ENCODE peak calls at places on chromosomes 4 and X, in eight cellular contexts. One of them, this sample, is unnamed.
A peak's percentile ranks its signal among the peaks of the same experiment; 100 is the strongest.

GRCh38 chr4:106495498-106495897 is 126.9 kb upstream of the GIMD1 start:
- DNase-seq in MM.1S: no peak
- DNase-seq in GM23338: no peak
- DNase-seq in A549: no peak
- DNase-seq in mammary epithelial cell: no peak
- DNase-seq in IMR-90: no peak
- DNase-seq in heart right ventricle: no peak
- DNase-seq in left lung: no peak
- DNase-seq in this sample: no peak

GRCh38 chrX:40581333-40581910 is 652 bp downstream of the ATP6AP2 start:
- DNase-seq in MM.1S: peak; percentile 11
- DNase-seq in GM23338: no peak
- DNase-seq in A549: peak; percentile 14
- DNase-seq in mammary epithelial cell: peak; percentile 14
- DNase-seq in IMR-90: peak; percentile 8
- DNase-seq in heart right ventricle: no peak
- DNase-seq in left lung: no peak
- DNase-seq in this sample: no peak

GRCh38 chr4:163404570-163404969 is 60.9 kb downstream of the NPY5R start:
- DNase-seq in MM.1S: no peak
- DNase-seq in GM23338: no peak
- DNase-seq in A549: no peak
- DNase-seq in mammary epithelial cell: no peak
- DNase-seq in IMR-90: no peak
- DNase-seq in heart right ventricle: no peak
- DNase-seq in left lung: no peak
- DNase-seq in this sample: no peak

GRCh38 chr4:185127021-185127925 is 15.8 kb upstream of the SLC25A4 start:
- DNase-seq in MM.1S: no peak
- DNase-seq in GM23338: peak; percentile 58
- DNase-seq in A549: peak; percentile 33
- DNase-seq in mammary epithelial cell: peak; percentile 13
- DNase-seq in IMR-90: no peak
- DNase-seq in heart right ventricle: no peak
- DNase-seq in left lung: peak; percentile 83
- DNase-seq in this sample: peak; percentile 78

GRCh38 chr4:187387709-187388108 is 607.9 kb upstream of the ZFP42 start:
- DNase-seq in MM.1S: no peak
- DNase-seq in GM23338: no peak
- DNase-seq in A549: peak; percentile 1
- DNase-seq in mammary epithelial cell: no peak
- DNase-seq in IMR-90: peak; percentile 47
- DNase-seq in heart right ventricle: no peak
- DNase-seq in left lung: no peak
- DNase-seq in this sample: no peak

GRCh38 chr4:2537011-2537830 is 774 bp downstream of the FAM193A start:
- DNase-seq in MM.1S: peak; percentile 54
- DNase-seq in GM23338: peak; percentile 71
- DNase-seq in A549: no peak
- DNase-seq in mammary epithelial cell: peak; percentile 52
- DNase-seq in IMR-90: peak; percentile 24
- DNase-seq in heart right ventricle: peak; percentile 29
- DNase-seq in left lung: peak; percentile 90
- DNase-seq in this sample: peak; percentile 71

GRCh38 chrX:54891573-54891972 is 29.1 kb upstream of the TRO start:
- DNase-seq in MM.1S: peak; percentile 42
- DNase-seq in GM23338: peak; percentile 46
- DNase-seq in A549: peak; percentile 1
- DNase-seq in mammary epithelial cell: peak; percentile 37
- DNase-seq in IMR-90: peak; percentile 28
- DNase-seq in heart right ventricle: peak; percentile 13
- DNase-seq in left lung: no peak
- DNase-seq in this sample: no peak

GRCh38 chr4:83865417-83866150 is 329.7 kb downstream of the GPAT3 start:
- DNase-seq in MM.1S: no peak
- DNase-seq in GM23338: no peak
- DNase-seq in A549: no peak
- DNase-seq in mammary epithelial cell: no peak
- DNase-seq in IMR-90: no peak
- DNase-seq in heart right ventricle: no peak
- DNase-seq in left lung: no peak
- DNase-seq in this sample: no peak

GRCh38 chr4:67973608-67974007 is 10.3 kb upstream of the TMPRSS11A start:
- DNase-seq in MM.1S: no peak
- DNase-seq in GM23338: no peak
- DNase-seq in A549: no peak
- DNase-seq in mammary epithelial cell: no peak
- DNase-seq in IMR-90: no peak
- DNase-seq in heart right ventricle: no peak
- DNase-seq in left lung: no peak
- DNase-seq in this sample: no peak

GRCh38 chr4:188414441-188414840 is 275.2 kb downstream of the TRIML1 start:
- DNase-seq in MM.1S: no peak
- DNase-seq in GM23338: no peak
- DNase-seq in A549: no peak
- DNase-seq in mammary epithelial cell: no peak
- DNase-seq in IMR-90: peak; percentile 34
- DNase-seq in heart right ventricle: no peak
- DNase-seq in left lung: no peak
- DNase-seq in this sample: no peak

GRCh38 chrX:132532097-132532496 is 43.3 kb upstream of the MBNL3 start:
- DNase-seq in MM.1S: peak; percentile 18
- DNase-seq in GM23338: no peak
- DNase-seq in A549: no peak
- DNase-seq in mammary epithelial cell: no peak
- DNase-seq in IMR-90: no peak
- DNase-seq in heart right ventricle: no peak
- DNase-seq in left lung: no peak
- DNase-seq in this sample: no peak

GRCh38 chr4:24645765-24646550 is 61.6 kb upstream of the DHX15 start:
- DNase-seq in MM.1S: no peak
- DNase-seq in GM23338: no peak
- DNase-seq in A549: no peak
- DNase-seq in mammary epithelial cell: no peak
- DNase-seq in IMR-90: no peak
- DNase-seq in heart right ventricle: no peak
- DNase-seq in left lung: no peak
- DNase-seq in this sample: no peak

GRCh38 chrX:20363003-20363674 is 96.4 kb upstream of the RPS6KA3 start:
- DNase-seq in MM.1S: no peak
- DNase-seq in GM23338: no peak
- DNase-seq in A549: no peak
- DNase-seq in mammary epithelial cell: no peak
- DNase-seq in IMR-90: peak; percentile 5
- DNase-seq in heart right ventricle: peak; percentile 30
- DNase-seq in left lung: no peak
- DNase-seq in this sample: no peak

GRCh38 chrX:40170830-40171512 is 73.2 kb upstream of the BCOR start:
- DNase-seq in MM.1S: no peak
- DNase-seq in GM23338: peak; percentile 17
- DNase-seq in A549: no peak
- DNase-seq in mammary epithelial cell: no peak
- DNase-seq in IMR-90: no peak
- DNase-seq in heart right ventricle: no peak
- DNase-seq in left lung: no peak
- DNase-seq in this sample: no peak

GRCh38 chrX:1041051-1041450 is 171.4 kb downstream of the CRLF2 start:
- DNase-seq in MM.1S: no peak
- DNase-seq in GM23338: no peak
- DNase-seq in A549: no peak
- DNase-seq in mammary epithelial cell: no peak
- DNase-seq in IMR-90: no peak
- DNase-seq in heart right ventricle: no peak
- DNase-seq in left lung: no peak
- DNase-seq in this sample: no peak

GRCh38 chr4:27360651-27361347 is 500.2 kb downstream of the STIM2 start:
- DNase-seq in MM.1S: no peak
- DNase-seq in GM23338: peak; percentile 29
- DNase-seq in A549: no peak
- DNase-seq in mammary epithelial cell: no peak
- DNase-seq in IMR-90: peak; percentile 4
- DNase-seq in heart right ventricle: peak; percentile 8
- DNase-seq in left lung: no peak
- DNase-seq in this sample: no peak

GRCh38 chrX:119272882-119273806 is 37.1 kb downstream of the PGRMC1 start:
- DNase-seq in MM.1S: no peak
- DNase-seq in GM23338: peak; percentile 89
- DNase-seq in A549: no peak
- DNase-seq in mammary epithelial cell: no peak
- DNase-seq in IMR-90: peak; percentile 21
- DNase-seq in heart right ventricle: peak; percentile 22
- DNase-seq in left lung: peak; percentile 82
- DNase-seq in this sample: peak; percentile 77

GRCh38 chr4:83387922-83388676 is 53.5 kb upstream of the HPSE start:
- DNase-seq in MM.1S: no peak
- DNase-seq in GM23338: peak; percentile 40
- DNase-seq in A549: no peak
- DNase-seq in mammary epithelial cell: no peak
- DNase-seq in IMR-90: no peak
- DNase-seq in heart right ventricle: no peak
- DNase-seq in left lung: no peak
- DNase-seq in this sample: no peak

GRCh38 chrX:15988661-15989603 is 134.3 kb upstream of the AP1S2 start:
- DNase-seq in MM.1S: no peak
- DNase-seq in GM23338: peak; percentile 2
- DNase-seq in A549: no peak
- DNase-seq in mammary epithelial cell: peak; percentile 31
- DNase-seq in IMR-90: peak; percentile 82
- DNase-seq in heart right ventricle: peak; percentile 45
- DNase-seq in left lung: no peak
- DNase-seq in this sample: no peak

GRCh38 chr4:113997206-113997605 is 17.8 kb upstream of the ARSJ start:
- DNase-seq in MM.1S: no peak
- DNase-seq in GM23338: no peak
- DNase-seq in A549: no peak
- DNase-seq in mammary epithelial cell: peak; percentile 47
- DNase-seq in IMR-90: peak; percentile 48
- DNase-seq in heart right ventricle: no peak
- DNase-seq in left lung: no peak
- DNase-seq in this sample: no peak

GRCh38 chrX:55648434-55648833 is 25.2 kb downstream of the FOXR2 start:
- DNase-seq in MM.1S: no peak
- DNase-seq in GM23338: no peak
- DNase-seq in A549: no peak
- DNase-seq in mammary epithelial cell: no peak
- DNase-seq in IMR-90: no peak
- DNase-seq in heart right ventricle: no peak
- DNase-seq in left lung: no peak
- DNase-seq in this sample: no peak

GRCh38 chrX:8913665-8914409 is 112.7 kb upstream of the FAM9A start:
- DNase-seq in MM.1S: no peak
- DNase-seq in GM23338: no peak
- DNase-seq in A549: no peak
- DNase-seq in mammary epithelial cell: no peak
- DNase-seq in IMR-90: peak; percentile 47
- DNase-seq in heart right ventricle: peak; percentile 17
- DNase-seq in left lung: no peak
- DNase-seq in this sample: no peak

DNA sequence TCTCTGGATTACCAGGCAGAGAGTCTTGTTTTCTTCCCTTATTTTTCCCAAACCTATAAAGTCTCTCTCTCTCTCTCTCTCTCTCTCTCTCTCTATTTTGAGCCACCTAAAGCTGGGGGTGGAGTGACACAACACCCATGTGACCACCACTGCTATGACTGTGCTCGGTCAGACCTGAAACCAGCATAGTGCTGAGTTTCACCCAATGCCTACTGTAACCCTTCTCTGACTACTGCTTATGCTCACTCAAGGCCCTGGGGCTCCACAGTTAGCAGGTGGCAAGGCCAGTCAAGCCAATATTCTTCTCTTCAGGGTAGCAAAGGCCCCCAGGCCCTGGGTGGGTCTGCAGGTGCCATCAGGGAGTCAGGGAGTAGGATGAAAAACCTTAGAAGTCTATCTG is 114.7 kb upstream of the ARMCX2 start:
- DNase-seq in MM.1S: peak; percentile 84
- DNase-seq in GM23338: no peak
- DNase-seq in A549: no peak
- DNase-seq in mammary epithelial cell: no peak
- DNase-seq in IMR-90: no peak
- DNase-seq in heart right ventricle: no peak
- DNase-seq in left lung: no peak
- DNase-seq in this sample: no peak
- H3K4me3 ChIP-seq in MM.1S: no peak overlapping the region
- H3K4me3 ChIP-seq in GM23338: no peak overlapping the region
- H3K4me3 ChIP-seq in A549: no peak overlapping the region
- H3K4me3 ChIP-seq in mammary epithelial cell: no peak overlapping the region
- H3K4me3 ChIP-seq in IMR-90: no peak overlapping the region
- H3K4me3 ChIP-seq in heart right ventricle: no peak overlapping the region
- H3K4me3 ChIP-seq in left lung: no peak overlapping the region
- H3K4me3 ChIP-seq in this sample: no peak overlapping the region

GRCh38 chr4:40417941-40418340 is 82.8 kb downstream of the CHRNA9 start:
- DNase-seq in MM.1S: no peak
- DNase-seq in GM23338: no peak
- DNase-seq in A549: no peak
- DNase-seq in mammary epithelial cell: no peak
- DNase-seq in IMR-90: no peak
- DNase-seq in heart right ventricle: no peak
- DNase-seq in left lung: no peak
- DNase-seq in this sample: no peak
- H3K4me1 ChIP-seq in MM.1S: peaks cover 6% of the 10 kb centered on the region
- H3K4me1 ChIP-seq in GM23338: no peaks in the 10 kb centered on the region
- H3K4me1 ChIP-seq in A549: peaks cover 38% of the 10 kb centered on the region
- H3K4me1 ChIP-seq in mammary epithelial cell: no peaks in the 10 kb centered on the region
- H3K4me1 ChIP-seq in IMR-90: no peaks in the 10 kb centered on the region
- H3K4me1 ChIP-seq in heart right ventricle: no peaks in the 10 kb centered on the region
- H3K4me1 ChIP-seq in left lung: no peaks in the 10 kb centered on the region
- H3K4me1 ChIP-seq in this sample: no peaks in the 10 kb centered on the region

GRCh38 chrX:41862562-41863184 is 60.7 kb downstream of the CASK start:
- DNase-seq in MM.1S: no peak
- DNase-seq in GM23338: no peak
- DNase-seq in A549: no peak
- DNase-seq in mammary epithelial cell: no peak
- DNase-seq in IMR-90: no peak
- DNase-seq in heart right ventricle: no peak
- DNase-seq in left lung: no peak
- DNase-seq in this sample: no peak
- H3K4me3 ChIP-seq in MM.1S: no peak overlapping the region
- H3K4me3 ChIP-seq in GM23338: no peak overlapping the region
- H3K4me3 ChIP-seq in A549: no peak overlapping the region
- H3K4me3 ChIP-seq in mammary epithelial cell: no peak overlapping the region
- H3K4me3 ChIP-seq in IMR-90: no peak overlapping the region
- H3K4me3 ChIP-seq in heart right ventricle: no peak overlapping the region
- H3K4me3 ChIP-seq in left lung: no peak overlapping the region
- H3K4me3 ChIP-seq in this sample: no peak overlapping the region

DNA sequence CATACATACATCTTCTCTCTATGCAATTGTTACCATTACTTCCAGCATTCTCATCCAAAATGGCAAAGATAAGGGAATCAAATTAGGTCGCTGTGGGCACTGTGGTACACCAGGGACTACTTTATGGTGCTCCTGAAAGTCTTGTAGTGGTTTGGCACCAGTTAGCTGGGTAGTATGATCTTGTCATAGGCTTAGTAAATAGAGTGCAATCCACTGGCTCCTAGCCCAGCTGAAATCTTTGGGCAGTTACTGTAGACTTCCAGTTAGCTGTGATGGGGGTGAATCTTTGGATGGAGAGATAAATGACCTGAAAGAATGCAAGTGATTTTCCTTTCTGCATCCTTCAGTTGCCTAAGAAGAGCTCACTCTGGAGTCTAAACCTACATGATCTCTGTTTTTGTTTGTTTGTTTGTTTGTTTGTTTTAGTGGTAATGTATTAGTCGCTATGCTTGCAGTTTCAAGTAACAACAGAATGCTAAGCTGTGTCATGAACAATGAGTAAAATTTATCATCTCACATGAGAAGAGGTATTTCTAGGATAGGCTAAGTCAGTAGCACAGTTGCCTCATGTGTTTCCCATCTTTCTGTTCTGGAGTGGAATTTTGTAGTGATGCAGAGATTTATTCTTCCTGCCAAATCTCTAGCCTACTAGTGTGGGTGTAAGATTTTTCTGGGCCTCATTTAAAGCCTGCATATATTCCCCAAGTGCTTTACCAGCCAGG is 24.2 kb downstream of the HERC3 start:
- DNase-seq in MM.1S: no peak
- DNase-seq in GM23338: no peak
- DNase-seq in A549: no peak
- DNase-seq in mammary epithelial cell: peak; percentile 83
- DNase-seq in IMR-90: peak; percentile 77
- DNase-seq in heart right ventricle: no peak
- DNase-seq in left lung: no peak
- DNase-seq in this sample: no peak
- H3K4me1 ChIP-seq in MM.1S: no peaks in the 10 kb centered on the region
- H3K4me1 ChIP-seq in GM23338: peaks cover 13% of the 10 kb centered on the region
- H3K4me1 ChIP-seq in A549: peaks cover 71% of the 10 kb centered on the region
- H3K4me1 ChIP-seq in mammary epithelial cell: peaks cover 47% of the 10 kb centered on the region
- H3K4me1 ChIP-seq in IMR-90: peaks cover 11% of the 10 kb centered on the region
- H3K4me1 ChIP-seq in heart right ventricle: peaks cover 92% of the 10 kb centered on the region
- H3K4me1 ChIP-seq in left lung: peaks cover 9% of the 10 kb centered on the region
- H3K4me1 ChIP-seq in this sample: peaks cover 7% of the 10 kb centered on the region

This sample was measured in aorta.